ENCODE peak calls at places on chromosomes 6 and 20, in eight cellular contexts. J is HCT116, B is heart left ventricle, G is adrenal gland, H is transverse colon, X is body of pancreas, M is prostate gland, I is uterus. S is an unnamed sample.

GRCh38 chr6:26056583-26057350 is 30.5 kb upstream of the HFE start:
- DNase-seq in J (no peak), B (peak; percentile 31), G (no peak), H (peak; percentile 24), X (peak; percentile 33), M (peak; percentile 29), I (peak; percentile 52), S (no peak)

GRCh38 chr6:118783931-118784528 is 109.9 kb upstream of the ASF1A start:
- DNase-seq in J (no peak), B (no peak), G (no peak), H (no peak), X (no peak), M (no peak), I (no peak), S (no peak)

GRCh38 chr6:44631968-44632367 is 244.5 kb downstream of the CDC5L start:
- DNase-seq in J (no peak), B (no peak), G (no peak), H (no peak), X (no peak), M (no peak), I (no peak), S (no peak)

GRCh38 chr20:45909817-45910669 is 1.9 kb downstream of the PLTP start:
- DNase-seq in J (no peak), B (no peak), G (no peak), H (no peak), X (no peak), M (no peak), I (no peak), S (no peak)

GRCh38 chr6:110629153-110629552 is 152.7 kb upstream of the SLC22A16 start:
- DNase-seq in J (no peak), B (no peak), G (no peak), H (no peak), X (no peak), M (no peak), I (no peak), S (no peak)

GRCh38 chr6:151374024-151374423 is 17.3 kb downstream of the ZBTB2 start:
- DNase-seq in J (no peak), B (peak; percentile 27), G (no peak), H (no peak), X (no peak), M (no peak), I (no peak), S (no peak)

GRCh38 chr6:17816921-17817611 is 110.3 kb upstream of the NUP153 start:
- DNase-seq in J (no peak), B (no peak), G (no peak), H (no peak), X (no peak), M (no peak), I (no peak), S (no peak)

GRCh38 chr6:17039266-17039665 is 62.6 kb upstream of the STMND1 start:
- DNase-seq in J (no peak), B (no peak), G (no peak), H (no peak), X (no peak), M (no peak), I (no peak), S (no peak)

GRCh38 chr6:36997811-36998722 is 7.4 kb upstream of the FGD2 start:
- DNase-seq in J (no peak), B (peak; percentile 46), G (peak; percentile 64), H (peak; percentile 49), X (peak; percentile 86), M (peak; percentile 82), I (no peak), S (no peak)

GRCh38 chr20:10671850-10672578 is 1.8 kb downstream of the JAG1 start:
- DNase-seq in J (no peak), B (peak; percentile 88), G (peak; percentile 45), H (peak; percentile 74), X (peak; percentile 80), M (peak; percentile 79), I (peak; percentile 80), S (peak; percentile 54)

GRCh38 chr6:53794073-53794719 is 609 bp upstream of the LRRC1 start:
- DNase-seq in J (peak; percentile 56), B (peak; percentile 52), G (peak; percentile 68), H (peak; percentile 86), X (peak; percentile 72), M (peak; percentile 72), I (peak; percentile 48), S (peak; percentile 66)

GRCh38 chr6:146312606-146313005 is 231.0 kb upstream of the RAB32 start:
- DNase-seq in J (no peak), B (no peak), G (no peak), H (no peak), X (no peak), M (no peak), I (no peak), S (no peak)

GRCh38 chr6:21965029-21965428 is 331.8 kb downstream of the PRL start:
- DNase-seq in J (no peak), B (no peak), G (no peak), H (no peak), X (no peak), M (no peak), I (no peak), S (no peak)

GRCh38 chr6:116278853-116279231 is 888 bp downstream of the TSPYL1 start:
- DNase-seq in J (no peak), B (peak; percentile 61), G (peak; percentile 64), H (no peak), X (peak; percentile 80), M (peak; percentile 57), I (peak; percentile 58), S (no peak)

GRCh38 chr20:49578436-49578835 is 10.5 kb upstream of the PTGIS start:
- DNase-seq in J (no peak), B (no peak), G (no peak), H (no peak), X (no peak), M (no peak), I (no peak), S (no peak)

GRCh38 chr6:43176423-43176786 is 5.3 kb downstream of the SRF start:
- DNase-seq in J (no peak), B (no peak), G (no peak), H (no peak), X (no peak), M (no peak), I (no peak), S (no peak)

GRCh38 chr6:12494161-12494560 is 204.0 kb downstream of the EDN1 start:
- DNase-seq in J (no peak), B (no peak), G (no peak), H (no peak), X (no peak), M (no peak), I (no peak), S (no peak)
- TF ChIP-seq POLR2A in J (no peak), B (no peak), G (no peak), H (no peak), X (no peak), M (no peak), I (no peak), S (no peak)

GRCh38 chr20:63014710-63015109 is 7.9 kb upstream of the BHLHE23 start:
- DNase-seq in J (no peak), B (no peak), G (no peak), H (no peak), X (no peak), M (no peak), I (no peak), S (no peak)
- TF ChIP-seq POLR2A in J (no peak), B (no peak), G (no peak), H (no peak), X (no peak), M (no peak), I (no peak), S (no peak)

GRCh38 chr20:35264755-35265154 is 13.2 kb downstream of the MMP24OS start:
- DNase-seq in J (no peak), B (no peak), G (no peak), H (no peak), X (peak; percentile 26), M (no peak), I (no peak), S (no peak)

GRCh38 chr20:35267092-35267491 is 10.8 kb downstream of the MMP24OS start:
- DNase-seq in J (no peak), B (no peak), G (no peak), H (no peak), X (no peak), M (no peak), I (no peak), S (no peak)

GRCh38 chr20:35260426-35260825 is 17.5 kb downstream of the MMP24OS start:
- DNase-seq in J (no peak), B (no peak), G (no peak), H (no peak), X (no peak), M (no peak), I (no peak), S (no peak)

GRCh38 chr20:35269055-35269781 is 8.7 kb downstream of the MMP24OS start:
- DNase-seq in J (no peak), B (peak; percentile 43), G (peak; percentile 63), H (peak; percentile 65), X (peak; percentile 72), M (peak; percentile 61), I (peak; percentile 61), S (peak; percentile 79)

GRCh38 chr20:35263609-35264223 is 14.2 kb downstream of the MMP24OS start:
- DNase-seq in J (no peak), B (no peak), G (no peak), H (no peak), X (peak; percentile 77), M (peak; percentile 33), I (no peak), S (no peak)
- TF ChIP-seq POLR2A in J (no peak), B (no peak), G (no peak), H (no peak), X (peak; percentile 80), M (no peak), I (no peak), S (no peak)

GRCh38 chr20:30376767-30377658 is 880.5 kb upstream of the DEFB115 start:
- DNase-seq in J (peak; percentile 68), B (peak; percentile 89), G (peak; percentile 79), H (peak; percentile 55), X (peak; percentile 87), M (peak; percentile 82), I (peak; percentile 40), S (peak; percentile 40)
- TF ChIP-seq POLR2A in J (peak; percentile 72), B (no peak), G (no peak), H (peak; percentile 75), X (peak; percentile 66), M (peak; percentile 38), I (no peak), S (peak; percentile 84)

DNA sequence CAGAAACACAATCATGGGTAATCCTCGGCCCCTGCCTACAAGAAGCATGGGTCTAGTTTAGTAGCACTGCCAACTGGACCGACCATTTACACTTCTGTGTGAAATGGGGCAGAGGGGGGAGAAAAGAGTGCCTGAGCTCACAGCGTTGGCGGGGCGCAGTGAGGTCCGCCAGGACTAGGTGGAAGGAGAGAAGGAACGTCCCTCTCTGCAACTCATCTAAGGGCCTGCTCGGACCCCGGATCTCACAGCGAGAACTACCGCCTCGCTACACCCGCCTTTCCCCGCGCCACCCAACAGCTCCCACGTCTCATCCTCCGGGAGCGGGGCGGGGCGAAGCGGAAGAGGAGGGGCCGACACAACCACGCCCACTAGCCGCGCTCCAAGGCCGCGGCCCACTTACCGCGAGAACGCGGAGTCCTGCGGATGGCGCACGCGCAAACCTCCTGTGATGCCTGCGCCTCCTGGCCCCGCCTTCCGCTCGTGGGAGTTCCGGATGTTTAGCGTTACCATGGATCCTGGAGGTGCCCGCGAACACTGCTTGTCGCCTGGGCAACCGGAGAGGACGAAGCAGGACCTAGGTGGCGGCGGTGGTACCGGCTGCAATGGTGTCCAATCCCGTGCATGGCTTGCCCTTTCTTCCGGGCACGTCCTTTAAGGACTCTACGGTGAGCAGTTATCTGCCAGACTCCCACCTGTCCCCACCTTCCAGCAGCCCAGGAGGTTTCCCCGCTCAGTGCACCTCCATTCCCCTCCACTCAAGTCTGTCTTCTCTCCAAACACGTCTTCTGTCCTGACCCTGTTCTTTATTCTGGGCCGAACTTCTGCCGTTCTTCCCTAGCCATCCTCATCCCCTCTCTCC is at the start of gene EFHC1:
- DNase-seq in J (peak; percentile 94), B (peak; percentile 98), G (peak; percentile 99), H (peak; percentile 99), X (peak; percentile 100), M (peak; percentile 98), I (peak; percentile 98), S (peak; percentile 81)
- TF ChIP-seq POLR2A in J (peak; percentile 83), B (no peak), G (peak; percentile 49), H (peak; percentile 57), X (peak; percentile 78), M (peak; percentile 81), I (peak; percentile 90), S (peak; percentile 92)

S was measured in H54.